ENCODE peak calls at places on chromosomes 4 and X, in eight cellular contexts. O, C, X, L, Q, M, F and R are unnamed samples.

GRCh38 chr4:138611721-138612120 is 369.6 kb upstream of the SLC7A11 start:
- DNase-seq in O (no peak), C (no peak), X (no peak), L (no peak), Q (no peak), M (no peak), F (no peak), R (peak; percentile 21)

GRCh38 chr4:94561249-94562024 is 109.7 kb downstream of the PDLIM5 start:
- DNase-seq in O (peak; percentile 81), C (no peak), X (no peak), L (no peak), Q (no peak), M (no peak), F (peak; percentile 80), R (no peak)

GRCh38 chrX:153499876-153500275 is 5.1 kb downstream of the BGN start:
- DNase-seq in O (no peak), C (no peak), X (no peak), L (no peak), Q (no peak), M (no peak), F (no peak), R (no peak)

GRCh38 chr4:149987777-149988410 is 90.4 kb upstream of the DCLK2 start:
- DNase-seq in O (no peak), C (no peak), X (no peak), L (no peak), Q (no peak), M (no peak), F (no peak), R (no peak)

GRCh38 chrX:12497832-12498591 is 293.2 kb upstream of the PRPS2 start:
- DNase-seq in O (no peak), C (peak; percentile 60), X (peak; percentile 22), L (no peak), Q (no peak), M (no peak), F (no peak), R (no peak)

GRCh38 chrX:150405006-150405405 is 41.9 kb downstream of the MAMLD1 start:
- DNase-seq in O (no peak), C (no peak), X (no peak), L (no peak), Q (no peak), M (no peak), F (no peak), R (no peak)

GRCh38 chr4:137390141-137390540 is 142.2 kb downstream of the PCDH18 start:
- DNase-seq in O (peak; percentile 25), C (no peak), X (no peak), L (no peak), Q (no peak), M (no peak), F (no peak), R (no peak)

GRCh38 chr4:2081540-2081939 is 22.4 kb downstream of the NAT8L start:
- DNase-seq in O (no peak), C (no peak), X (no peak), L (peak; percentile 66), Q (no peak), M (peak; percentile 32), F (no peak), R (no peak)

GRCh38 chr4:1359976-1360375 is 13.0 kb downstream of the UVSSA start:
- DNase-seq in O (no peak), C (no peak), X (no peak), L (no peak), Q (no peak), M (no peak), F (no peak), R (no peak)

GRCh38 chrX:119008122-119008744 is 33.8 kb downstream of the LONRF3 start:
- DNase-seq in O (peak; percentile 13), C (peak; percentile 44), X (peak; percentile 29), L (no peak), Q (peak; percentile 45), M (no peak), F (no peak), R (no peak)

GRCh38 chr4:119139822-119140252 is 4.2 kb downstream of the MYOZ2 start:
- DNase-seq in O (no peak), C (no peak), X (no peak), L (no peak), Q (no peak), M (no peak), F (no peak), R (no peak)

GRCh38 chrX:140764401-140764919 is 54.9 kb downstream of the LINC00632 start:
- DNase-seq in O (peak; percentile 56), C (peak; percentile 49), X (peak; percentile 31), L (no peak), Q (no peak), M (peak; percentile 63), F (peak; percentile 41), R (peak; percentile 48)

GRCh38 chr4:109977854-109978501 is 65.3 kb downstream of the EGF start:
- DNase-seq in O (peak; percentile 48), C (no peak), X (no peak), L (no peak), Q (no peak), M (no peak), F (peak; percentile 63), R (peak; percentile 3)

GRCh38 chr4:67437974-67438713 is 107.2 kb downstream of the CENPC start:
- DNase-seq in O (peak; percentile 43), C (no peak), X (no peak), L (no peak), Q (no peak), M (no peak), F (peak; percentile 11), R (no peak)

GRCh38 chr4:98677799-98678198 is 19.4 kb upstream of the TSPAN5 start:
- DNase-seq in O (peak; percentile 20), C (no peak), X (no peak), L (no peak), Q (no peak), M (no peak), F (no peak), R (no peak)

GRCh38 chr4:26751004-26751403 is 109.6 kb upstream of the STIM2 start:
- DNase-seq in O (no peak), C (no peak), X (no peak), L (no peak), Q (no peak), M (no peak), F (no peak), R (no peak)

GRCh38 chr4:3791910-3792542 is 25.8 kb downstream of the ADRA2C start:
- DNase-seq in O (no peak), C (peak; percentile 92), X (peak; percentile 76), L (no peak), Q (no peak), M (no peak), F (peak; percentile 2), R (no peak)

GRCh38 chrX:148784859-148785655 is 284.6 kb downstream of the AFF2 start:
- DNase-seq in O (no peak), C (peak; percentile 11), X (no peak), L (no peak), Q (no peak), M (no peak), F (no peak), R (no peak)

GRCh38 chr4:10089346-10089745 is 27.3 kb downstream of the WDR1 start:
- DNase-seq in O (no peak), C (peak; percentile 44), X (peak; percentile 26), L (no peak), Q (no peak), M (no peak), F (no peak), R (no peak)

GRCh38 chr4:151462554-151462953 is 53.6 kb downstream of the FHIP1A start:
- DNase-seq in O (no peak), C (no peak), X (no peak), L (no peak), Q (no peak), M (no peak), F (no peak), R (no peak)

GRCh38 chrX:3280706-3281105 is 65.7 kb downstream of the MXRA5 start:
- DNase-seq in O (peak; percentile 3), C (no peak), X (no peak), L (no peak), Q (no peak), M (no peak), F (no peak), R (no peak)

GRCh38 chr4:26451597-26451996 is 38.7 kb downstream of the CCKAR start:
- DNase-seq in O (no peak), C (no peak), X (no peak), L (no peak), Q (no peak), M (no peak), F (no peak), R (no peak)

GRCh38 chr4:38166082-38166481 is 205.9 kb downstream of the PTTG2 start:
- DNase-seq in O (no peak), C (no peak), X (no peak), L (no peak), Q (no peak), M (no peak), F (no peak), R (no peak)

GRCh38 chr4:8742546-8742945 is 129.1 kb downstream of the HMX1 start:
- DNase-seq in O (no peak), C (no peak), X (no peak), L (no peak), Q (peak; percentile 2), M (peak; percentile 27), F (no peak), R (no peak)

GRCh38 chr4:27429260-27429970 is 568.8 kb downstream of the STIM2 start:
- DNase-seq in O (peak; percentile 47), C (no peak), X (no peak), L (no peak), Q (no peak), M (no peak), F (no peak), R (no peak)

GRCh38 chr4:8228319-8229250 is 29.5 kb downstream of the SH3TC1 start:
- DNase-seq in O (peak; percentile 73), C (no peak), X (no peak), L (peak; percentile 92), Q (peak; percentile 79), M (peak; percentile 80), F (peak; percentile 34), R (peak; percentile 5)

GRCh38 chrX:6228720-6229119 is at the start of gene NLGN4X:
- DNase-seq in O (no peak), C (peak; percentile 19), X (peak; percentile 5), L (no peak), Q (no peak), M (no peak), F (no peak), R (no peak)